ENCODE peak calls at places on chromosome 4, in four cellular contexts. P is CD4-positive, alpha-beta T cell; K is psoas muscle; H is bronchial epithelial cell. Q is an unnamed sample.
A peak's percentile ranks its signal among the peaks of the same experiment; 100 is the strongest.

GRCh38 chr4:159505275-159505975 is 402.5 kb downstream of the RAPGEF2 start:
- DNase-seq in P (no peak), K (no peak), H (no peak), Q (no peak)

GRCh38 chr4:82428526-82428968 is 1.7 kb downstream of the HNRNPDL start:
- DNase-seq in P (no peak), K (no peak), H (no peak), Q (no peak)

GRCh38 chr4:142516686-142517145 is 329.4 kb downstream of the INPP4B start:
- DNase-seq in P (no peak), K (no peak), H (peak; percentile 68), Q (no peak)

GRCh38 chr4:113827285-113827684 is 65.7 kb upstream of the CAMK2D start:
- DNase-seq in P (no peak), K (no peak), H (no peak), Q (no peak)

GRCh38 chr4:106421441-106422296 is 53.1 kb upstream of the GIMD1 start:
- DNase-seq in P (no peak), K (no peak), H (peak; percentile 46), Q (no peak)

GRCh38 chr4:22508376-22508775 is 7.5 kb downstream of the ADGRA3 start:
- DNase-seq in P (no peak), K (no peak), H (no peak), Q (no peak)

GRCh38 chr4:159776915-159777314 is 674.0 kb downstream of the RAPGEF2 start:
- DNase-seq in P (no peak), K (no peak), H (no peak), Q (no peak)

GRCh38 chr4:54794033-54794432 is 136.3 kb downstream of the KIT start:
- DNase-seq in P (no peak), K (no peak), H (no peak), Q (no peak)

GRCh38 chr4:16439003-16439402 is 212.7 kb upstream of the TAPT1 start:
- DNase-seq in P (no peak), K (no peak), H (no peak), Q (peak; percentile 13)

GRCh38 chr4:171846232-171846631 is 33.0 kb downstream of the GALNTL6 start:
- DNase-seq in P (no peak), K (no peak), H (peak; percentile 24), Q (peak; percentile 74)

GRCh38 chr4:125891597-125892258 is 577.0 kb downstream of the FAT4 start:
- DNase-seq in P (no peak), K (no peak), H (no peak), Q (peak; percentile 35)

GRCh38 chr4:113116414-113117345 is 67.2 kb downstream of the ANK2 start:
- DNase-seq in P (no peak), K (no peak), H (no peak), Q (no peak)

GRCh38 chr4:77201343-77201742 is 44.3 kb downstream of the CCNG2 start:
- DNase-seq in P (no peak), K (no peak), H (peak; percentile 98), Q (peak; percentile 2)

GRCh38 chr4:97978791-97979488 is 164.3 kb downstream of the STPG2 start:
- DNase-seq in P (no peak), K (no peak), H (no peak), Q (no peak)

GRCh38 chr4:68708566-68708965 is 38.1 kb upstream of the UGT2B15 start:
- DNase-seq in P (no peak), K (no peak), H (no peak), Q (no peak)

GRCh38 chr4:138775890-138776289 is 239.7 kb upstream of the NOCT start:
- DNase-seq in P (no peak), K (no peak), H (no peak), Q (no peak)

GRCh38 chr4:70778888-70779422 is 57.2 kb downstream of the RUFY3 start:
- DNase-seq in P (no peak), K (no peak), H (peak; percentile 22), Q (no peak)

GRCh38 chr4:40059362-40059761 is 2.7 kb downstream of the N4BP2 start:
- DNase-seq in P (no peak), K (no peak), H (peak; percentile 9), Q (no peak)

GRCh38 chr4:125826801-125827200 is 512.0 kb downstream of the FAT4 start:
- DNase-seq in P (no peak), K (no peak), H (no peak), Q (no peak)

GRCh38 chr4:106041294-106042002 is 146.2 kb downstream of the NPNT start:
- DNase-seq in P (no peak), K (no peak), H (no peak), Q (no peak)

GRCh38 chr4:143186634-143187033 is 1.9 kb downstream of the USP38 start:
- DNase-seq in P (no peak), K (no peak), H (peak; percentile 25), Q (no peak)

GRCh38 chr4:177554966-177555574 is 112.8 kb upstream of the AGA start:
- DNase-seq in P (no peak), K (no peak), H (peak; percentile 21), Q (peak; percentile 39)

GRCh38 chr4:152605031-152605430 is 69.1 kb upstream of the FBXW7 start:
- DNase-seq in P (no peak), K (no peak), H (no peak), Q (no peak)

GRCh38 chr4:79232555-79232954 is 93.3 kb downstream of the NAA11 start:
- DNase-seq in P (no peak), K (no peak), H (peak; percentile 17), Q (peak; percentile 14)

GRCh38 chr4:89136525-89136924 is 25.2 kb downstream of the TIGD2 start:
- DNase-seq in P (no peak), K (no peak), H (peak; percentile 79), Q (peak; percentile 45)

GRCh38 chr4:187480146-187481145 is 515.1 kb upstream of the ZFP42 start:
- DNase-seq in P (no peak), K (no peak), H (peak; percentile 85), Q (peak; percentile 85)

GRCh38 chr4:86522349-86522748 is 71.8 kb upstream of the PTPN13 start:
- DNase-seq in P (no peak), K (no peak), H (peak; percentile 22), Q (no peak)

GRCh38 chr4:35539404-35540055 is 704.8 kb downstream of the ARAP2 start:
- DNase-seq in P (no peak), K (no peak), H (no peak), Q (no peak)

GRCh38 chr4:83851261-83852084 is 315.6 kb downstream of the GPAT3 start:
- DNase-seq in P (no peak), K (no peak), H (peak; percentile 61), Q (peak; percentile 52)

GRCh38 chr4:69060651-69061308 is 35.5 kb upstream of the UGT2B7 start:
- DNase-seq in P (no peak), K (no peak), H (no peak), Q (no peak)

GRCh38 chr4:98745372-98745771 is 87.0 kb upstream of the TSPAN5 start:
- DNase-seq in P (no peak), K (no peak), H (no peak), Q (peak; percentile 16)

GRCh38 chr4:76539979-76540378 is 105.0 kb downstream of the SHROOM3 start:
- DNase-seq in P (no peak), K (no peak), H (no peak), Q (peak; percentile 60)

GRCh38 chr4:39937683-39938268 is 39.9 kb downstream of the PDS5A start:
- DNase-seq in P (no peak), K (no peak), H (peak; percentile 47), Q (no peak)

DNA sequence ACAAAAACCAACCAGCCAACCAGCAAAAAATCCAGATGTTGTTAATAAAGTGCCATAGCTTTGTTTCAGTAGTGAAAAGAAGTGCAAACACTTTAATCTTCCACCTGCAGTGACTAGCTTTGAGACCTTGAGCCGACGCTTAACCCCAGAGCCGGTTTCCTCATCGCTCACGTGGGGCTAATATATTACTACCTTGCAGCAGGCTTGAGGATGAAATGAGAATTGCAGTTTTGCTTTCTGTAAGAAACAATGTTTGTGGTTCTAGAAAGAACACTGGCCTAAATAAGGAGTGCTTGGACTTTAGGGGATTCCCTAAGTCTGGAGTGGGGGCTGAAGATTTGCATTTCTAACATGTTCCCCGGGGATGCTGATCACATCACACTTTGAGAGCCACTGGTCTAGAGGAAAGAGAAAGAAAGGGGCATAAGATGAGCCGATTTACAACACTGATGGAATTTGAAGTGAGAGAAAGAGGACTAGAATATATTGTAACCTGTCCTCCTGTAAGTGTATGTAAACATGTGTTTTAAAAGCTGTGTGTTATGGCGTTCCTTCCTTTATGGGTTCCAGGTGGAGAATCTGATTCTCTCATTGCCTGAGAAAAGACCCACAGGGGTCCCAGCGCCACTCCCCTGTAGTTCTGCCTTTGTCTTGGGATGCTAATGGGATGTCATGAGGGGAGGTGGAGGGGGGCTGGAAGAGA is 1.4 kb downstream of the FGF2 start:
- DNase-seq in P (peak; percentile 8), K (no peak), H (peak; percentile 48), Q (peak; percentile 42)
- TF ChIP-seq CTCF in P (no peak), K (no peak), H (no peak), Q (peak; percentile 31)

GRCh38 chr4:100907465-100908454 is 389.9 kb upstream of the EMCN start:
- DNase-seq in P (no peak), K (no peak), H (peak; percentile 20), Q (no peak)
- TF ChIP-seq CTCF in P (peak; percentile 34), K (peak; percentile 41), H (peak; percentile 31), Q (peak; percentile 51)

DNA sequence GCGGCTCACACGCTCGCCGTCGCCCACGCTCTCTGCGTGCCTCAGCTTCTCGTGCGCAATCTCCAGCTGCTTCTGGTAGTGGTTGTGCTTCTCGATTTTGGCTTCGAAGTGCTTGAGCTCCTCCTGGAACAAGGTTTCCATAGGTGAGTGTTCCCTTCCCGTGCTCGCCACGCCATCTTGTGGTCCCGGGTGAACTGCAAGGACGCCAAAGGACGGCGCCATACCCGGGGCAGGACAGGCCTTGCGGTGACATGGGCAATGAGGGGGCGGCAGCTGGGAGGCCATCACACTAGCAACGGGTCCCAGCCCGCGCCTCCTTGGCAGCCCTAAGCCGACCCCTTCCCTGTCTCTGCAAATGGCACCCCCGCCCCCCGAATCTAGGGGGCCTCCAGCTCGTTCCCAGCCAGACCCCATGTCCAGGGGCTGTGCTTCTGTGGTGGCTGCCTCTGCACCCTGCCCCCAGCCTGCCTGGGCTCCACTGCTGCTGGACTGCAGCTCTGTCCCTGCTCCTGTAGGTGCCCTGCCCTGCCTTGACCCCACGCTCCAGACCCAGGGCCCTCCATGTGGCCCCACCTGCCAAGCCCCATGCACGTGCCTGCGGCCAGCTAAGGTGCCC is 17.3 kb downstream of the LRPAP1 start:
- DNase-seq in P (no peak), K (peak; percentile 28), H (no peak), Q (no peak)
- TF ChIP-seq CTCF in P (no peak), K (no peak), H (peak; percentile 44), Q (peak; percentile 47)

DNA sequence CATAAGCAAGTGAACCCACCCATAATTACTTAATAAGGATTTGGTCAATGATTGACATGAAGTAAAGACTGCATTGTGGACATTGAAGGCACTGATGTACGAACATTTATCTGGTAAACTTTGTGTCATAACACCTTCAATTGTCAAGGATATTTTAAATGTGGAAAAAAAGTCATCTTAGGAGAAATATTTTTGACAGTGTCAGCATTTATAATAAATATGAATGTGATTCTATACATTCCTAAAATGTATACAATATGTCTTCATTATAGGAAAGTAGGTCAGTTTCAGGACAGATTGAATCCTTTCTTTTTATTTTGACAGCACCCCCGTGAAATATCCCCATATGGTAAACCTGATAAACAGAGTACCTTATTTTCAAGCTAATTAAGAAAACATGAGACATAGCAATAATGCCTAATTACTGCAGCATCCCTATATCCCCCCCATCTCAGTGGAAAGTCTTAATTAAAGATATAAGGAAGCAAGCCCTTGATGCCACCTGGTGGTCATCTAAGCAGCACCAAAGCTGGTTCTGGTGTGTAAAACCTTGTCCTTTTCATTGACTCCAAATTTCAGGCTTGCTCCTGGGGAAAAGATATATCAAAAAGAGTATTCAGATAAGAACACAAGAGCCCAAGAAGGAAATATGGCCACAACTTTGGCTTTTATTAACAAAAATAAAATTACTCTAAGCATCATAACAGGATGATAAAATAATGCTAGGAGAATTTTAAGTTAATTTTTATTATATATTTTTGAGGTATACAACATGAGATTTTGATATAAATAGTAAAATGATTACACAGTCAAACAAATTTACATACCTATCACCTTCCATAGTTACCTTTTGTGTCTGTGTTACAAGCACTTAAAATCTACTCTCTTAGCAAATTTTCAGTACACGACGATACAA is 379.7 kb downstream of the TLL1 start:
- DNase-seq in P (no peak), K (no peak), H (peak; percentile 36), Q (peak; percentile 24)
- TF ChIP-seq CTCF in P (no peak), K (peak; percentile 42), H (peak; percentile 52), Q (peak; percentile 78)